ENCODE peak calls at places on chromosomes 13 and 19, in nine cellular contexts. P, X, Q, L, G, T, R, K and J are unnamed samples.

GRCh38 chr13:71879945-71880344 is 12.9 kb upstream of the DACH1 start:
- DNase-seq in P (no peak), X (no peak), Q (no peak), L (no peak), G (no peak), T (no peak), R (no peak), K (no peak), J (no peak)

GRCh38 chr19:55406869-55407624 is 541 bp downstream of the UBE2S start:
- DNase-seq in P (peak; percentile 63), X (no peak), Q (peak; percentile 79), L (peak; percentile 42), G (no peak), T (no peak), R (no peak), K (peak; percentile 30), J (no peak)

GRCh38 chr13:96925869-96926628 is 68.2 kb downstream of the OXGR1 start:
- DNase-seq in P (peak; percentile 57), X (no peak), Q (no peak), L (no peak), G (no peak), T (peak; percentile 37), R (no peak), K (no peak), J (no peak)

GRCh38 chr13:39888865-39889810 is 233.7 kb downstream of the COG6 start:
- DNase-seq in P (no peak), X (peak; percentile 9), Q (no peak), L (no peak), G (no peak), T (peak; percentile 36), R (peak; percentile 20), K (no peak), J (no peak)

GRCh38 chr19:35882074-35882832 is 13.9 kb downstream of the APLP1 start:
- DNase-seq in P (peak; percentile 52), X (peak; percentile 66), Q (peak; percentile 46), L (peak; percentile 42), G (peak; percentile 68), T (peak; percentile 71), R (peak; percentile 54), K (peak; percentile 51), J (peak; percentile 65)

GRCh38 chr13:80132741-80133601 is 208.0 kb downstream of the SPRY2 start:
- DNase-seq in P (peak; percentile 83), X (peak; percentile 15), Q (no peak), L (peak; percentile 31), G (peak; percentile 28), T (peak; percentile 45), R (peak; percentile 71), K (no peak), J (peak; percentile 65)

GRCh38 chr19:14091086-14091884 is 734 bp upstream of the SAMD1 start:
- DNase-seq in P (peak; percentile 66), X (peak; percentile 48), Q (peak; percentile 61), L (no peak), G (peak; percentile 63), T (peak; percentile 64), R (peak; percentile 55), K (peak; percentile 49), J (peak; percentile 79)

GRCh38 chr13:21326155-21327030 is 132.7 kb downstream of the ZDHHC20 start:
- DNase-seq in P (peak; percentile 61), X (peak; percentile 25), Q (no peak), L (peak; percentile 88), G (peak; percentile 98), T (no peak), R (peak; percentile 22), K (no peak), J (peak; percentile 46)

GRCh38 chr19:19537321-19538048 is 580 bp upstream of the CILP2 start:
- DNase-seq in P (no peak), X (no peak), Q (no peak), L (no peak), G (peak; percentile 64), T (peak; percentile 19), R (no peak), K (no peak), J (no peak)

DNA sequence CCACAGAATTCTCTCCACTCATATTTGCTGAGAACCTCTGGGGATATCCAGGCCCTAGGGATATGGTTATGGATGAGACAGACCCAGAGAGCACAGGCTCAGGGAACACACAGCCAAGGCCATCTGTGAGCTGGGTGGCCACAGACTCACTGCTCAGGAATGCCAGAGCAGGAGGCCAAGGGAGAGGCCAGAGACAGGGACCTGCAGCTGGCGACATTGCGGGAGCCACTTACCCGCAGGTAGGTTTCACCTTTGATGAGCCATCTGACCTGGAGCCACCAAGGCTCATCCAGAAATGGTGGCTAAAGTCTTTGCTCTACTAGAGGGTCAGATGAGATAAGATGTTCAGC is 29.4 kb downstream of the CCNE1 start:
- DNase-seq in P (no peak), X (peak; percentile 15), Q (no peak), L (no peak), G (no peak), T (peak; percentile 26), R (no peak), K (no peak), J (no peak)
- H2AFZ ChIP-seq in P (no peak overlapping the region), X (peak overlapping the region; percentile 10), Q (no peak overlapping the region), L (no peak overlapping the region), G (peak overlapping the region; percentile 66), T (no peak overlapping the region), R (no peak overlapping the region), K (no peak overlapping the region), J (no peak overlapping the region)

GRCh38 chr19:40599331-40600085 is 1.7 kb upstream of the LTBP4 start:
- DNase-seq in P (no peak), X (no peak), Q (no peak), L (peak; percentile 28), G (peak; percentile 51), T (peak; percentile 7), R (no peak), K (no peak), J (peak; percentile 29)
- TF ChIP-seq EZH2 in P (no peak), X (no peak), Q (no peak), L (no peak), G (peak; percentile 56), T (no peak), R (no peak), K (no peak), J (peak; percentile 62)

GRCh38 chr19:4967738-4968461 is 1.0 kb upstream of the KDM4B start:
- DNase-seq in P (no peak), X (no peak), Q (no peak), L (peak; percentile 27), G (no peak), T (peak; percentile 18), R (no peak), K (no peak), J (peak; percentile 26)
- H2AFZ ChIP-seq in P (peak overlapping the region; percentile 54), X (peak overlapping the region; percentile 66), Q (peak overlapping the region; percentile 93), L (peak overlapping the region; percentile 43), G (peak overlapping the region; percentile 92), T (peak overlapping the region; percentile 69), R (peak overlapping the region; percentile 64), K (peak overlapping the region; percentile 76), J (peak overlapping the region; percentile 41)

GRCh38 chr19:3025516-3025890 is 3.6 kb downstream of the TLE2 start:
- DNase-seq in P (peak; percentile 67), X (no peak), Q (no peak), L (no peak), G (no peak), T (no peak), R (no peak), K (no peak), J (no peak)

GRCh38 chr19:3026768-3027167 is 2.3 kb downstream of the TLE2 start:
- DNase-seq in P (no peak), X (no peak), Q (no peak), L (no peak), G (no peak), T (no peak), R (no peak), K (no peak), J (no peak)

GRCh38 chr19:3028305-3029069 is 593 bp downstream of the TLE2 start:
- DNase-seq in P (peak; percentile 65), X (no peak), Q (no peak), L (peak; percentile 24), G (peak; percentile 79), T (no peak), R (no peak), K (no peak), J (no peak)

GRCh38 chr19:3027981-3028304 is 1.1 kb downstream of the TLE2 start:
- DNase-seq in P (no peak), X (no peak), Q (no peak), L (no peak), G (no peak), T (no peak), R (no peak), K (no peak), J (no peak)

DNA sequence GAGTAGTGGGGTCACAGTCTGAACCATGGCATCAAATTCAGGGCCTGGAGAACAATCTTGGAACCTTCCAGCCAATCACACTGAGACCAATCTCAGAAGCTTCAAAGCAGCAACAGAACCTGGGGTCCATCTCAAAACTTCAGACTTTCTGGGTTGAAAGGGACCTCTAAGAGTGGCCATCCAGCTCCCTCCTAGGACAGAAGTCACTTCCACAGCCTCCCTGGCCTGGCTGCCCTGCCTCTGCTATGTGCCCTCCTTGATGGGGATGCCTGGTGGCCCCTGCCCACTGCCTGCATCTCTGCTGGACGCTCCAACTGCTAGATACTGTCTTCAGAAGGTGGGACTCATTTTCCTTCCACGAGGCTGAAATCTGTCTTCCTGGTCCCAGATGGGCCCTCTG is 1.8 kb downstream of the TLE2 start:
- DNase-seq in P (no peak), X (no peak), Q (no peak), L (no peak), G (no peak), T (no peak), R (no peak), K (no peak), J (no peak)
- TF ChIP-seq EZH2 in P (no peak), X (no peak), Q (no peak), L (no peak), G (no peak), T (no peak), R (no peak), K (no peak), J (no peak)

DNA sequence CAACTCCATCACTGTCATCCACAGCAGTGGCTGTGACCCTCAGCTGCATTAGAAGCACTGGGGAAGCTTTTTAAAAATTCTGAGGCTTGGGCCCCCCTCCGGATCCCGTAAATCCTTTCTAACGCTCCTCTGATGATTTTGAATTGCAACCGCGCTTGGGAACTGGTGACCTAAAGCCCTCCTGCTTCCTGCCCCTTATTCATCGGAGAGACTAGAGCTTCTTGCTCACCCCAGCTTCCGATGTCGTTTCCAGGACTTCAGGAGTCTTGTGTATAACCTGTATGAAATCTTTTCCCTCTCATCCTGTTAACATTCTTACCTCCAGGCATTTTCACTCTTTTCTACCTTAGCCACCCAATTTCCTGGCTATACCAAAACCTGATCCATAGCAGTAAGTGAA is 14.8 kb downstream of the ZAR1L start:
- DNase-seq in P (no peak), X (no peak), Q (no peak), L (no peak), G (no peak), T (no peak), R (no peak), K (no peak), J (no peak)
- H2AFZ ChIP-seq in P (no peak overlapping the region), X (no peak overlapping the region), Q (no peak overlapping the region), L (no peak overlapping the region), G (peak overlapping the region; percentile 74), T (no peak overlapping the region), R (no peak overlapping the region), K (no peak overlapping the region), J (no peak overlapping the region)